ENCODE peak calls at places on chromosomes 2 and 18, in ten cellular contexts. X, O, M, U, T, S, C, L, Q and K are unnamed samples.

GRCh38 chr2:238985931-238986446 is 138.1 kb downstream of the TWIST2 start:
- DNase-seq in X (no peak), O (no peak), M (no peak), U (no peak), T (no peak), S (no peak), C (peak; percentile 55), L (no peak), Q (no peak), K (no peak)

GRCh38 chr18:67771271-67771670 is 254.8 kb upstream of the DSEL start:
- DNase-seq in X (no peak), O (peak; percentile 13), M (no peak), U (no peak), T (no peak), S (no peak), C (no peak), L (no peak), Q (peak; percentile 87), K (no peak)

GRCh38 chr2:238415036-238415764 is 11.5 kb upstream of the ASB1 start:
- DNase-seq in X (no peak), O (no peak), M (no peak), U (no peak), T (no peak), S (no peak), C (no peak), L (no peak), Q (no peak), K (no peak)

GRCh38 chr2:16943279-16943958 is 277.8 kb upstream of the CYRIA start:
- DNase-seq in X (no peak), O (no peak), M (peak; percentile 75), U (peak; percentile 70), T (no peak), S (no peak), C (no peak), L (no peak), Q (no peak), K (no peak)

GRCh38 chr2:181106789-181107418 is 126.5 kb downstream of the UBE2E3 start:
- DNase-seq in X (no peak), O (peak; percentile 81), M (no peak), U (no peak), T (peak; percentile 73), S (no peak), C (no peak), L (no peak), Q (peak; percentile 94), K (no peak)

GRCh38 chr2:26609133-26609532 is 32.0 kb downstream of the CIB4 start:
- DNase-seq in X (no peak), O (no peak), M (no peak), U (no peak), T (no peak), S (no peak), C (no peak), L (no peak), Q (no peak), K (peak; percentile 24)

GRCh38 chr18:67961701-67962440 is 445.4 kb upstream of the DSEL start:
- DNase-seq in X (no peak), O (no peak), M (no peak), U (no peak), T (no peak), S (no peak), C (no peak), L (no peak), Q (no peak), K (no peak)

GRCh38 chr2:74916394-74916793 is 42.0 kb upstream of the POLE4 start:
- DNase-seq in X (no peak), O (no peak), M (no peak), U (no peak), T (no peak), S (no peak), C (no peak), L (no peak), Q (no peak), K (no peak)

DNA sequence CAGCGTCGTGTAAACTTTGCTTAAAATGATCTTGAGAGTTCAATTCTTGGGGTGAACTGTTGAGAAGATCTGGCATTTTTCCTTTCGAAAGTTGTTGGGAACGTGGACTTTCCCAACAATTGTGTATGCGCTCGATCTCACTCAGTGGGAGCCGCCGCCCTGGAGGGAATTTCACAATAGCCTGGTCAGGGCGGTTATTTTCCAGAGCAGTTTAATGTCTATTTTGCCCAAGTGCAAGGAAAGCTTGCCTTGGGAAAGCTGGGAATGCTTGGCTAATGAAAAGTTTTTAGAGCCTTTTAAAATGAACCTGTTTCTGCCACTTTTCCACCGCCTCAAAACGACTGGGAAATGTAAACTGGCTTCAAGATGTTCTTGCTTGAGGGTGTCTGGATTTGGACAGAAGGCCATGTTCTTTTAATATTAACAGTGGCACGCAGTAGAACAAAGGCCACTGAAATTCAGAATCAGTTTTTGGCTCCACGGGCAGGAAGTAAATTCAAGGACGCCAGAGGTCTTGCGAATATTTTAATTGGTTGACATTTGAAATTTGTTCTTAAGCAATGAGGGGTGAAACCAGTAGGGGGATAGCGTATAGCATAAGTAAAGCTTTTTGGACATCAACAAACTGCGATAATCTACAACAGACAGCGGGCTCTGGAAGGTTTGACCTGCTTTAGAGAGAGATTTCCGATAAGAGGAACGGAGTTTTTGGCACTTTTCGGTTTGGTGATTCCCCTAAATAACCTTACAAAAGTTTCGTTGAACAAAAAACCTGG is 1.2 kb downstream of the CFLAR start:
- DNase-seq in X (peak; percentile 65), O (peak; percentile 94), M (peak; percentile 61), U (peak; percentile 89), T (peak; percentile 59), S (peak; percentile 86), C (peak; percentile 90), L (no peak), Q (peak; percentile 86), K (peak; percentile 73)
- TF ChIP-seq POLR2A in X (peak; percentile 35), O (peak; percentile 58), M (peak; percentile 68), U (peak; percentile 40), T (peak; percentile 38), S (peak; percentile 7), C (peak; percentile 15), L (peak; percentile 24), Q (no peak), K (peak; percentile 47)

GRCh38 chr2:60136913-60137312 is 416.5 kb downstream of the BCL11A start:
- DNase-seq in X (no peak), O (no peak), M (no peak), U (no peak), T (no peak), S (no peak), C (no peak), L (no peak), Q (no peak), K (no peak)
- H3K36me3 ChIP-seq in X (no peaks in the 10 kb centered on the region), O (no peaks in the 10 kb centered on the region), M (no peaks in the 10 kb centered on the region), U (no peaks in the 10 kb centered on the region), T (no peaks in the 10 kb centered on the region), S (no peaks in the 10 kb centered on the region), C (no peaks in the 10 kb centered on the region), L (no peaks in the 10 kb centered on the region), Q (no peaks in the 10 kb centered on the region), K (no peaks in the 10 kb centered on the region)

GRCh38 chr18:57585846-57586242 is 658 bp downstream of the FECH start:
- DNase-seq in X (no peak), O (no peak), M (no peak), U (no peak), T (no peak), S (no peak), C (no peak), L (no peak), Q (no peak), K (peak; percentile 12)

GRCh38 chr18:57587262-57587661 is 760 bp upstream of the FECH start:
- DNase-seq in X (no peak), O (no peak), M (no peak), U (no peak), T (no peak), S (no peak), C (no peak), L (no peak), Q (no peak), K (peak; percentile 29)

GRCh38 chr18:57585421-57585820 is 1.1 kb downstream of the FECH start:
- DNase-seq in X (no peak), O (no peak), M (no peak), U (no peak), T (no peak), S (no peak), C (no peak), L (no peak), Q (peak; percentile 40), K (no peak)

GRCh38 chr18:57589162-57589561 is 2.7 kb upstream of the FECH start:
- DNase-seq in X (no peak), O (no peak), M (no peak), U (no peak), T (no peak), S (no peak), C (no peak), L (no peak), Q (no peak), K (no peak)

GRCh38 chr18:57586243-57587049 is at the start of gene FECH:
- DNase-seq in X (peak; percentile 86), O (peak; percentile 76), M (peak; percentile 91), U (peak; percentile 84), T (peak; percentile 12), S (peak; percentile 46), C (peak; percentile 90), L (no peak), Q (peak; percentile 71), K (peak; percentile 83)
- TF ChIP-seq POLR2A in X (peak; percentile 69), O (peak; percentile 74), M (peak; percentile 93), U (peak; percentile 89), T (peak; percentile 62), S (peak; percentile 64), C (peak; percentile 5), L (peak; percentile 79), Q (peak; percentile 57), K (peak; percentile 82)

GRCh38 chr18:79422783-79423165 is 27.0 kb downstream of the NFATC1 start:
- DNase-seq in X (no peak), O (no peak), M (no peak), U (no peak), T (no peak), S (no peak), C (no peak), L (no peak), Q (no peak), K (no peak)

GRCh38 chr18:79423211-79424007 is 27.7 kb downstream of the NFATC1 start:
- DNase-seq in X (no peak), O (no peak), M (no peak), U (no peak), T (no peak), S (no peak), C (no peak), L (no peak), Q (no peak), K (no peak)

GRCh38 chr18:79425573-79425895 is 29.8 kb downstream of the NFATC1 start:
- DNase-seq in X (no peak), O (no peak), M (no peak), U (no peak), T (no peak), S (no peak), C (no peak), L (no peak), Q (no peak), K (no peak)

GRCh38 chr18:79424880-79425572 is 29.3 kb downstream of the NFATC1 start:
- DNase-seq in X (no peak), O (no peak), M (no peak), U (no peak), T (no peak), S (no peak), C (no peak), L (no peak), Q (no peak), K (no peak)

DNA sequence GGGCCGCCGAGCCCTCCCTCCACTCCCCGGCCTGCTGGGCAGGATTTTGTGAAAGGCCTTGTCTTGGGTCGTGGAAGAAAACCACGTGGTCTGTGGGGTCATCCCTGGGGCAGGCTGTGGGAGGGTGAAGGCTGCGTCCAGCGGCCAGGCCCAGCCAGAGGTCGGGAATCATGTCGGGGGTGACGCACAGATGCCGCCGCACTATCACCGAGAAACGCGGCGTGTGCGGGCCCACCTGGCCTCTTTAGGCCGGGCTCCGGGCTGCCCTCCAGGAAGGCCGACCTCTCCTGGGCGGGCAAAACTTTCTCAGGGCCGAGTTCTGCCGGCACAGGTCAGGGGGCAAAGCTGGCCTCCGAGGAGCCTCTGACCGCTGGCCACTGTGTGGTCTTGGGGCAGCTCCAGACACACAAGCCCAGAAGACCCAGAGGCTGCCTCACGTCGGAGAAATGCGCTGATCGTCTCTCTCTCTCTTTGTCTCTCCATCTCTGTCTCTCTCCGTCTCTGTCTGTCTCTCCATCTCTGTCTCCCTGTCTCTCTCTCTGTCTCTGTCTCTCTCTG is 28.4 kb downstream of the NFATC1 start:
- DNase-seq in X (no peak), O (no peak), M (no peak), U (peak; percentile 32), T (no peak), S (peak; percentile 82), C (peak; percentile 88), L (no peak), Q (no peak), K (peak; percentile 57)
- H3K36me3 ChIP-seq in X (no peaks in the 10 kb centered on the region), O (peaks cover 18% of the 10 kb centered on the region), M (no peaks in the 10 kb centered on the region), U (no peaks in the 10 kb centered on the region), T (no peaks in the 10 kb centered on the region), S (peaks cover 15% of the 10 kb centered on the region), C (no peaks in the 10 kb centered on the region), L (peaks cover 15% of the 10 kb centered on the region), Q (peaks cover 4% of the 10 kb centered on the region), K (no peaks in the 10 kb centered on the region)